ENCODE peak calls at places on chromosomes 13 and 19, in five cellular contexts. R, S, N, H and I are unnamed samples.

GRCh38 chr19:51371186-51371690 is 1.2 kb downstream of the NKG7 start:
- DNase-seq in H (no peak), N (no peak), R (no peak), S (no peak), I (no peak)

GRCh38 chr13:29703421-29703820 is 107.9 kb upstream of the SLC7A1 start:
- DNase-seq in H (no peak), R (no peak), S (no peak), N (no peak), I (peak)

GRCh38 chr19:30539981-30540380 is 167.8 kb downstream of the ZNF536 start:
- DNase-seq in H (no peak), R (no peak), S (no peak), N (no peak), I (no peak)

GRCh38 chr19:18503971-18504885 is 17.6 kb downstream of the ELL start:
- DNase-seq in H (no peak), N (no peak), R (no peak), S (no peak), I (no peak)

GRCh38 chr19:55525289-55526101 is 11.4 kb downstream of the SBK2 start:
- DNase-seq in H (no peak), S (no peak), N (no peak), R (no peak), I (no peak)

GRCh38 chr13:21033866-21034601 is 27.4 kb downstream of the LATS2 start:
- DNase-seq in R (no peak), N (no peak), S (peak), H (no peak), I (no peak)

GRCh38 chr13:109101550-109102144 is 472.2 kb downstream of the MYO16 start:
- DNase-seq in S (no peak), R (no peak), N (no peak), H (no peak), I (no peak)

GRCh38 chr13:42660367-42660965 is 86.5 kb downstream of the TNFSF11 start:
- DNase-seq in R (no peak), S (peak), H (no peak), N (no peak), I (peak)

GRCh38 chr19:718251-719024 is 9.7 kb downstream of the PALM start:
- DNase-seq in H (no peak), S (no peak), N (peak), R (no peak), I (no peak)

GRCh38 chr19:58351996-58352755 is 1.1 kb downstream of the A1BG start:
- DNase-seq in H (no peak), R (no peak), S (no peak), N (no peak), I (no peak)

GRCh38 chr13:113490496-113491417 is at the start of gene DCUN1D2:
- DNase-seq in H (peak), N (peak), R (peak), S (peak), I (peak)

GRCh38 chr19:6710273-6711077 is 10.0 kb downstream of the C3 start:
- DNase-seq in S (no peak), R (no peak), H (no peak), N (no peak), I (no peak)

GRCh38 chr13:52652980-52653303 is 306 bp downstream of the SUGT1 start:
- DNase-seq in N (no peak), R (peak), H (no peak), S (no peak), I (no peak)

GRCh38 chr19:35869327-35870123 is 1.2 kb downstream of the APLP1 start:
- DNase-seq in R (peak), N (peak), S (peak), H (peak), I (no peak)

GRCh38 chr13:114089341-114089740 is 43.1 kb downstream of the RASA3 start:
- DNase-seq in H (no peak), R (no peak), N (no peak), S (no peak), I (no peak)

GRCh38 chr19:6753178-6754031 is 13.8 kb downstream of the SH2D3A start:
- DNase-seq in S (peak), N (no peak), H (peak), R (no peak), I (no peak)

GRCh38 chr13:113915786-113916329 is 52.0 kb upstream of the GAS6 start:
- DNase-seq in S (no peak), H (no peak), R (no peak), N (no peak), I (no peak)

GRCh38 chr19:5870986-5871394 is 650 bp upstream of the FUT5 start:
- DNase-seq in H (no peak), R (no peak), N (no peak), S (no peak), I (no peak)

GRCh38 chr19:41426952-41427646 is at the start of gene B3GNT8:
- DNase-seq in H (peak), R (no peak), S (no peak), N (no peak), I (peak)

GRCh38 chr13:32629313-32629712 is 43.1 kb downstream of the PDS5B start:
- DNase-seq in S (no peak), N (no peak), R (no peak), H (no peak), I (no peak)

GRCh38 chr13:38191016-38191415 is 158.6 kb upstream of the UFM1 start:
- DNase-seq in R (no peak), S (no peak), H (no peak), N (no peak), I (no peak)

GRCh38 chr13:113146750-113147149 is 11.7 kb upstream of the PROZ start:
- DNase-seq in H (no peak), S (no peak), R (no peak), N (no peak), I (no peak)

GRCh38 chr19:8050274-8051096 is 2.1 kb upstream of the CCL25 start:
- DNase-seq in H (peak), N (peak), R (peak), S (peak), I (no peak)

GRCh38 chr19:48393559-48394330 is at the start of gene GRIN2D:
- DNase-seq in R (no peak), H (peak), N (peak), S (no peak), I (no peak)

GRCh38 chr13:99740261-99740979 is 231.1 kb downstream of the ZIC5 start:
- DNase-seq in S (no peak), N (no peak), H (no peak), R (no peak), I (no peak)

GRCh38 chr19:50908311-50908710 is 2.9 kb downstream of the KLK4 start:
- DNase-seq in S (no peak), H (no peak), R (no peak), N (no peak), I (no peak)

GRCh38 chr13:104442541-104442940 is 1376.3 kb upstream of the SLC10A2 start:
- DNase-seq in N (no peak), H (no peak), R (no peak), S (no peak), I (no peak)

GRCh38 chr13:48769107-48769704 is 115.5 kb downstream of the CYSLTR2 start:
- DNase-seq in H (peak), R (peak), S (peak), N (peak), I (peak)

GRCh38 chr19:3152431-3152780 is 16.6 kb downstream of the GNA15 start:
- DNase-seq in H (no peak), S (no peak), R (no peak), N (no peak), I (no peak)

GRCh38 chr19:40705362-40705651 is 11.4 kb downstream of the COQ8B start:
- DNase-seq in N (no peak), R (no peak), S (no peak), H (no peak), I (no peak)

GRCh38 chr13:85729296-85729695 is 69.9 kb downstream of the SLITRK6 start:
- DNase-seq in S (peak), N (no peak), H (no peak), R (no peak), I (no peak)

GRCh38 chr13:52353116-52353718 is 52.8 kb downstream of the THSD1 start:
- DNase-seq in R (no peak), S (no peak), H (no peak), N (no peak), I (no peak)

GRCh38 chr19:6476155-6476895 is 5.3 kb downstream of the DENND1C start:
- DNase-seq in H (peak), R (peak), N (peak), S (peak), I (no peak)

GRCh38 chr13:26037302-26037701 is 14.5 kb downstream of the SHISA2 start:
- DNase-seq in N (peak), H (peak), S (no peak), R (peak), I (no peak)

GRCh38 chr13:113205428-113205931 is 3.0 kb downstream of the PCID2 start:
- DNase-seq in R (no peak), N (no peak), H (no peak), S (no peak), I (no peak)